ENCODE peak calls at places on chromosome 13, in ten cellular contexts. C is mucosa of descending colon; N is stimulated activated CD4-positive, alpha-beta T cell treated with anti-CD3 and anti-CD28 coated beads, Interleukin-1b, Interleukin-23, amount 100 ng/mL, for 4 hours; Y is neural crest cell; U is T-helper 2 cell; R is LHCN-M2; F is activated naive CD4-positive, alpha-beta T cell treated with anti-CD3 and anti-CD28 coated beads, Interleukin-2, amount 10 ng/mL, durations not matched to agents 7 days and 5 days; H is ecto neural progenitor cell; Q is fibroblast of pulmonary artery; M is kidney. A is an unnamed sample.

GRCh38 chr13:93286047-93286446 is 59.4 kb downstream of the GPC6 start:
- DNase-seq in C (no peak), N (no peak), Y (no peak), U (no peak), R (no peak), F (no peak), H (no peak), Q (no peak), M (no peak), A (no peak)

GRCh38 chr13:21344662-21345176 is 114.4 kb downstream of the ZDHHC20 start:
- DNase-seq in C (no peak), N (no peak), Y (no peak), U (no peak), R (no peak), F (peak), H (no peak), Q (no peak), M (no peak), A (no peak)

GRCh38 chr13:32203736-32204135 is 111.4 kb downstream of the ZAR1L start:
- DNase-seq in C (no peak), N (no peak), Y (no peak), U (no peak), R (no peak), F (no peak), H (no peak), Q (no peak), M (no peak), A (no peak)

GRCh38 chr13:109036091-109036490 is 406.7 kb downstream of the MYO16 start:
- DNase-seq in C (no peak), N (no peak), Y (no peak), U (no peak), R (no peak), F (no peak), H (no peak), Q (no peak), M (no peak), A (no peak)

GRCh38 chr13:111395511-111396393 is 75.3 kb downstream of the TEX29 start:
- DNase-seq in C (no peak), N (no peak), Y (no peak), U (no peak), R (no peak), F (peak), H (peak), Q (no peak), M (no peak), A (peak)

GRCh38 chr13:73602295-73602694 is 531.9 kb downstream of the KLF12 start:
- DNase-seq in C (no peak), N (no peak), Y (no peak), U (no peak), R (peak), F (no peak), H (no peak), Q (peak), M (no peak), A (no peak)

GRCh38 chr13:111325941-111326620 is 5.6 kb downstream of the TEX29 start:
- DNase-seq in C (no peak), N (no peak), Y (no peak), U (no peak), R (no peak), F (no peak), H (peak), Q (no peak), M (peak), A (peak)

GRCh38 chr13:50760751-50761150 is 82.7 kb downstream of the DLEU7 start:
- DNase-seq in C (no peak), N (no peak), Y (no peak), U (no peak), R (peak), F (no peak), H (no peak), Q (no peak), M (no peak), A (no peak)

GRCh38 chr13:105972811-105973590 is 562.5 kb downstream of the EFNB2 start:
- DNase-seq in C (no peak), N (no peak), Y (no peak), U (no peak), R (no peak), F (no peak), H (no peak), Q (peak), M (no peak), A (no peak)

GRCh38 chr13:111484129-111484925 is 163.9 kb downstream of the TEX29 start:
- DNase-seq in C (no peak), N (no peak), Y (no peak), U (no peak), R (no peak), F (no peak), H (no peak), Q (no peak), M (peak), A (peak)

GRCh38 chr13:112213467-112214245 is 146.7 kb downstream of the SOX1 start:
- DNase-seq in C (peak), N (no peak), Y (no peak), U (no peak), R (no peak), F (no peak), H (no peak), Q (no peak), M (no peak), A (no peak)

GRCh38 chr13:26971990-26972888 is 199.4 kb downstream of the USP12 start:
- DNase-seq in C (peak), N (no peak), Y (no peak), U (no peak), R (peak), F (peak), H (peak), Q (peak), M (no peak), A (no peak)

GRCh38 chr13:62320129-62320724 is 904.6 kb upstream of the PCDH20 start:
- DNase-seq in C (no peak), N (no peak), Y (no peak), U (no peak), R (peak), F (no peak), H (no peak), Q (peak), M (no peak), A (no peak)

GRCh38 chr13:113581871-113582270 is 2.7 kb upstream of the TFDP1 start:
- DNase-seq in C (no peak), N (no peak), Y (no peak), U (no peak), R (no peak), F (peak), H (peak), Q (no peak), M (peak), A (peak)

GRCh38 chr13:42272115-42272756 is at the start of gene AKAP11:
- DNase-seq in C (peak), N (peak), Y (peak), U (no peak), R (peak), F (peak), H (peak), Q (peak), M (no peak), A (peak)

A was measured in osteocyte.